ENCODE peak calls at places on chromosomes 7 and 10, in six cellular contexts. B, V, L, S, N and R are unnamed samples.

GRCh38 chr10:119211176-119211575 is 3.8 kb downstream of the GRK5 start:
- DNase-seq in B (no peak), V (no peak), L (no peak), S (no peak), N (no peak), R (no peak)

GRCh38 chr10:99612167-99612831 is 7.9 kb downstream of the SLC25A28 start:
- DNase-seq in B (peak), V (peak), L (peak), S (peak), N (peak), R (peak)

GRCh38 chr7:133411402-133411801 is 158.5 kb downstream of the EXOC4 start:
- DNase-seq in B (no peak), V (no peak), L (no peak), S (no peak), N (no peak), R (no peak)

GRCh38 chr10:76287856-76288255 is 856.4 kb downstream of the LRMDA start:
- DNase-seq in B (no peak), V (no peak), L (no peak), S (no peak), N (no peak), R (no peak)

GRCh38 chr10:105148921-105149320 is 507.8 kb downstream of the SORCS3 start:
- DNase-seq in B (no peak), V (peak), L (no peak), S (no peak), N (no peak), R (no peak)

GRCh38 chr7:118158766-118159165 is 25.2 kb upstream of the LSM8 start:
- DNase-seq in B (no peak), V (peak), L (no peak), S (no peak), N (no peak), R (no peak)

GRCh38 chr10:48444266-48444665 is 137.8 kb downstream of the MAPK8 start:
- DNase-seq in B (no peak), V (peak), L (peak), S (peak), N (peak), R (no peak)

GRCh38 chr7:83466956-83467355 is 182.0 kb downstream of the SEMA3E start:
- DNase-seq in B (no peak), V (peak), L (no peak), S (no peak), N (no peak), R (no peak)

GRCh38 chr10:12418000-12418399 is 68.7 kb downstream of the CAMK1D start:
- DNase-seq in B (no peak), V (no peak), L (no peak), S (no peak), N (no peak), R (no peak)

GRCh38 chr10:12418725-12419278 is 69.5 kb downstream of the CAMK1D start:
- DNase-seq in B (no peak), V (no peak), L (peak), S (no peak), N (no peak), R (no peak)

GRCh38 chr10:12416396-12417090 is 67.2 kb downstream of the CAMK1D start:
- DNase-seq in B (no peak), V (no peak), L (no peak), S (no peak), N (no peak), R (no peak)

GRCh38 chr10:12419279-12419847 is 70.0 kb downstream of the CAMK1D start:
- DNase-seq in B (no peak), V (peak), L (peak), S (no peak), N (no peak), R (peak)

GRCh38 chr10:12417341-12417740 is 68.0 kb downstream of the CAMK1D start:
- DNase-seq in B (no peak), V (no peak), L (no peak), S (no peak), N (no peak), R (no peak)
- TF ChIP-seq CTCF in B (no peak), V (no peak), L (no peak), S (no peak), N (no peak), R (no peak)

GRCh38 chr7:84914598-84914997 is 272.3 kb downstream of the SEMA3D start:
- DNase-seq in B (no peak), V (no peak), L (no peak), S (no peak), N (no peak), R (no peak)
- TF ChIP-seq CTCF in B (no peak), V (peak), L (no peak), S (no peak), N (peak), R (no peak)

DNA sequence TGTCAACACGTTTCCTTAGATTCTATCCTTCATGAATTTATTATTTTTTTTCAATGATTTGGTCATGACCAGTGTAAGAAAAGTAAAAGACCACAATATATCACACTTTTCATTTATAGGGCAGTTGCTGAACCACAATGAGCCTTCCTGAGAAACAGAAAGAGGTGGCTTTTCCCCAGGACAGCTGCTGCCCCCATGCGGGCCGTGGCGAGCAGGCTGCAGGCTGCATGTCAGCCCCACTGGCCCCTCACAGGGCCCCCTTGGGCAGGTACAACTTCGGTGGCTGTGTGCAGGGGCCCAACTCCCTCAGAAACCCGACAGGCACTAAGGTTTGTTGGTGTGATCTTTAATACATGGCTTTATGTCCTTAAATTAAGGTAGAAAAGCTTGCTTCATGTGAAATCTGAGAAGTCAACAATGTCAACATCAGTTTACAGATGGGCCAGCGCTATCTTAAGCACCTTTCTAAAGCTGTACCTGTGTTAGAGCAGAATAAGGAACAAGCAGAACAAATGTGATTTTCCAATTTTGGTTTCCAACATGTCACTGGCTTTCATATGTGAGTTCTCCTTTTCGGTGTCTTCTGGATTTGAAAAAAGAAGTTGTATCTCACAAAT is 10.6 kb downstream of the BEND7 start:
- DNase-seq in B (peak), V (no peak), L (no peak), S (peak), N (no peak), R (no peak)
- TF ChIP-seq CTCF in B (no peak), V (peak), L (peak), S (peak), N (no peak), R (no peak)

DNA sequence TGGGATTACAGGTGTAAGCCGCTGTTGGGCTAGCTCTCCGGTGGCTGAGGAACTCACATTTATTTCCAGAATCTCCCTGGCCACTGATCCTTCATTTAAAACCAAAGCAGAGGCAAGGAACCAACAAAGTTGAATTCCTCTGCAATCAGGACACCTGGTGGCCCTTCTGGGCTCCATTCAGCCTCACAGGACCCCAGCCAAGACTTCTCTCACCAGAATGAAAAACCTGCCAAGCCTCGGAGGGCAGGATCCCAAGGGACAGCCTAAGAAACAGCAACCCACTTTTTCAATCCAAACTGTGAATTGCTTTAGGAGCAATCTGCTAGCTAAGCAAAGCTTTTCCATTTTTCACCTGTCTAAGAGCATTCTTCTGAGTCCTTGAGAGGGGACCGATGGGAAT is 34.6 kb downstream of the OAT start:
- DNase-seq in B (no peak), V (no peak), L (no peak), S (no peak), N (peak), R (no peak)
- TF ChIP-seq CTCF in B (no peak), V (peak), L (no peak), S (no peak), N (no peak), R (peak)

GRCh38 chr10:24418532-24418931 is 209.6 kb downstream of the KIAA1217 start:
- DNase-seq in B (no peak), V (no peak), L (no peak), S (no peak), N (no peak), R (no peak)
- TF ChIP-seq CTCF in B (no peak), V (peak), L (no peak), S (no peak), N (peak), R (peak)

GRCh38 chr10:132319853-132320669 is 11.9 kb upstream of the LRRC27 start:
- DNase-seq in B (no peak), V (peak), L (peak), S (peak), N (no peak), R (peak)

GRCh38 chr10:132325969-132326889 is 5.8 kb upstream of the LRRC27 start:
- DNase-seq in B (no peak), V (no peak), L (no peak), S (no peak), N (no peak), R (no peak)

GRCh38 chr10:132320776-132321469 is 11.1 kb upstream of the LRRC27 start:
- DNase-seq in B (no peak), V (no peak), L (no peak), S (no peak), N (no peak), R (no peak)

GRCh38 chr10:132321726-132322125 is 10.3 kb upstream of the LRRC27 start:
- DNase-seq in B (no peak), V (no peak), L (no peak), S (no peak), N (no peak), R (no peak)

GRCh38 chr10:132322621-132323048 is 9.4 kb upstream of the LRRC27 start:
- DNase-seq in B (no peak), V (no peak), L (peak), S (no peak), N (no peak), R (no peak)
- TF ChIP-seq CTCF in B (no peak), V (no peak), L (no peak), S (no peak), N (no peak), R (peak)

DNA sequence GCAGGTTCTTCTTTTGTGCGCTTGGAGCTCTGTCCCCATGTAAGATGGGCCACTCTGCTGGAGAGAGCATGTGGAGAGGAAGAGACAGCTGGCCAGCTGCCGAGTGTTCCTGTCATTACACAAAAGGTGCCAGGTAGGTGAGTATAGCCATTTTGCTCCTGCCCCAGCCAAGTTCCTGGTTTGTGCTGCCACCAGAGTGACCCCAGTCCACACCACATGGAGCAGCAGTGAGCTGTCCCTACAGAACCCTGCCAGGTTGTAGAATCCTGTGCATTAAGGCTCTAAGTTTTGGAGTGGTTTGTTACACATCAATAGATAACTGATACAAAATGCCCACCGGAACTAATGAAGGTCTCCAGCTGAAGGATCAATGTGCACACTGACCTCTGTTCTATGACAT is 84.6 kb upstream of the GHITM start:
- DNase-seq in B (peak), V (no peak), L (no peak), S (no peak), N (no peak), R (no peak)
- TF ChIP-seq CTCF in B (no peak), V (no peak), L (no peak), S (no peak), N (no peak), R (no peak)

DNA sequence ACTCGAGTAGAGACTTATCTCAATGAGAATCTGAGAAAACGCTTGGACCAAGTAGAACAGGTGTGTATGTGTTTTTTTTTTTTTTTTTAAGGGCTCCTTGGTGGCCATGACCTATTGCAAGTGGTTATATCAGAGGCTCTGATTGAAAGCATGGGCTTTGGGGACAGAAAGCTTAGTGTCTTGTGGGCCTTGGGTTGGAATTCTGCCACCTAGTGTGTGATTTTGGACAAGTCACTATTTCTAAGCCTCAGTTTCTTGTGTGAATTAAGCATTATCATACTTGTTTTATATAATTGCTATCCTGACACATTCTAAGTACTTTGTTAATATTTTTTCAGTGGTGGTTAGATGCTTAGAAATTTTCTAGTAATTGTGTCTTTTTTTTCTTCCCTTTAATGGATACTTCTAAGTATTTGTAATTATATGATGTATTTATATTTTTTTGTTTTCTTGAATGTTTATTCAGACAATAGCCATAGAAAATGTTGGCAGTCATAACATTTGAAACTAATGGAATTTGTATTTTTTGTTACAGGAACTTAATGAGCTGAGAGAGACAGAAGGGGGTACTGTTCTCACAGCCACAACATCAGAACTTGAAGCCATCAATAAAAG is 33.1 kb downstream of the SMC3 start:
- DNase-seq in B (no peak), V (peak), L (peak), S (no peak), N (peak), R (peak)
- TF ChIP-seq CTCF in B (peak), V (peak), L (peak), S (peak), N (peak), R (peak)